ENCODE peak calls at places on chromosomes 13 and 19, in six cellular contexts. V, O, I, U, R and Z are unnamed samples.

GRCh38 chr19:2332341-2333026 is 4.0 kb downstream of the SPPL2B start:
- DNase-seq in R (no peak), U (no peak), I (no peak), O (peak), V (no peak), Z (peak)

GRCh38 chr13:100526299-100527030 is 62.1 kb downstream of the GGACT start:
- DNase-seq in U (no peak), O (no peak), I (no peak), V (no peak), R (no peak), Z (no peak)

GRCh38 chr19:47352095-47352494 is 3.0 kb downstream of the DHX34 start:
- DNase-seq in I (no peak), V (no peak), O (no peak), U (no peak), R (no peak), Z (no peak)

GRCh38 chr13:31594056-31594455 is 145.3 kb upstream of the RXFP2 start:
- DNase-seq in U (no peak), V (no peak), I (no peak), R (no peak), O (no peak), Z (no peak)

GRCh38 chr13:74136089-74136658 is 2.0 kb upstream of the KLF12 start:
- DNase-seq in I (no peak), V (no peak), U (no peak), R (peak), O (no peak), Z (no peak)

GRCh38 chr19:47247308-47247990 is 8.9 kb upstream of the CCDC9 start:
- DNase-seq in R (peak), U (peak), O (no peak), I (peak), V (peak), Z (peak)

GRCh38 chr19:55027472-55028337 is 10.4 kb downstream of the GP6 start:
- DNase-seq in O (no peak), I (no peak), U (peak), V (peak), R (no peak), Z (peak)

GRCh38 chr13:99432637-99433542 is 68.4 kb upstream of the TM9SF2 start:
- DNase-seq in I (peak), V (peak), R (peak), U (no peak), O (peak), Z (peak)

GRCh38 chr19:39362682-39363657 is 20.7 kb downstream of the SAMD4B start:
- DNase-seq in V (no peak), R (peak), I (no peak), O (no peak), U (no peak), Z (no peak)

GRCh38 chr19:39411006-39411831 is 1.2 kb upstream of the PLEKHG2 start:
- DNase-seq in O (no peak), V (peak), U (no peak), I (no peak), R (no peak), Z (peak)

GRCh38 chr13:39765801-39766463 is 110.5 kb downstream of the COG6 start:
- DNase-seq in I (no peak), V (no peak), U (no peak), O (no peak), R (peak), Z (peak)

GRCh38 chr13:92537485-92537884 is 689.1 kb upstream of the GPC6 start:
- DNase-seq in R (no peak), I (no peak), U (no peak), O (no peak), V (no peak), Z (no peak)

GRCh38 chr13:106095919-106096318 is 439.5 kb downstream of the EFNB2 start:
- DNase-seq in V (no peak), U (no peak), I (no peak), O (no peak), R (no peak), Z (no peak)

GRCh38 chr19:22619371-22619770 is 14.8 kb upstream of the ZNF492 start:
- DNase-seq in R (no peak), O (no peak), V (no peak), U (no peak), I (no peak), Z (no peak)

GRCh38 chr19:36266375-36266961 is 51.6 kb downstream of the ZNF146 start:
- DNase-seq in U (peak), V (no peak), R (no peak), I (no peak), O (no peak), Z (no peak)

GRCh38 chr19:1619094-1619439 is 13.8 kb upstream of the UQCR11 start:
- DNase-seq in R (no peak), V (no peak), U (no peak), I (no peak), O (no peak), Z (no peak)

GRCh38 chr13:39422845-39423565 is 180.0 kb downstream of the LHFPL6 start:
- DNase-seq in R (no peak), I (no peak), O (no peak), U (no peak), V (no peak), Z (peak)

GRCh38 chr19:46019270-46019669 is 3.6 kb downstream of the PGLYRP1 start:
- DNase-seq in U (no peak), I (no peak), V (no peak), O (no peak), R (no peak), Z (no peak)

GRCh38 chr19:5926641-5927438 is 12.8 kb downstream of the CAPS start:
- DNase-seq in R (no peak), U (no peak), V (no peak), O (no peak), I (no peak), Z (no peak)

GRCh38 chr19:12035220-12036172 is at the start of gene ZNF433:
- DNase-seq in R (peak), O (no peak), U (peak), V (peak), I (no peak), Z (no peak)

GRCh38 chr13:66114127-66114526 is 1116.0 kb downstream of the PCDH9 start:
- DNase-seq in O (no peak), R (no peak), U (no peak), I (no peak), V (no peak), Z (no peak)

GRCh38 chr19:16371540-16371986 is 46.9 kb downstream of the KLF2 start:
- DNase-seq in U (peak), V (no peak), R (no peak), O (peak), I (no peak), Z (peak)

GRCh38 chr19:29855087-29855486 is 43.3 kb downstream of the CCNE1 start:
- DNase-seq in V (no peak), U (no peak), R (no peak), I (no peak), O (no peak), Z (no peak)

GRCh38 chr19:47699360-47699917 is 13.8 kb upstream of the EHD2 start:
- DNase-seq in I (peak), U (peak), R (peak), O (no peak), V (peak), Z (peak)

GRCh38 chr13:51148223-51148951 is 37.3 kb upstream of the C13orf42 start:
- DNase-seq in U (no peak), I (no peak), V (no peak), R (peak), O (no peak), Z (no peak)

GRCh38 chr19:32652893-32653625 is 21.9 kb downstream of the ANKRD27 start:
- DNase-seq in U (no peak), V (no peak), O (no peak), R (peak), I (no peak), Z (no peak)

GRCh38 chr13:95099541-95099940 is 201.7 kb downstream of the ABCC4 start:
- DNase-seq in V (peak), I (peak), O (no peak), R (peak), U (no peak), Z (no peak)

GRCh38 chr13:20977394-20977793 is 74.8 kb upstream of the XPO4 start:
- DNase-seq in V (no peak), I (no peak), R (no peak), U (no peak), O (no peak), Z (peak)

GRCh38 chr19:18847516-18848463 is 16.0 kb downstream of the UPF1 start:
- DNase-seq in I (no peak), V (no peak), O (no peak), R (no peak), U (no peak), Z (no peak)

GRCh38 chr13:44243198-44243852 is 130.3 kb upstream of the SERP2 start:
- DNase-seq in R (peak), U (peak), V (peak), O (no peak), I (no peak), Z (peak)
- TF ChIP-seq CTCF in R (peak), U (peak), V (peak), O (peak), I (no peak), Z (peak)

GRCh38 chr19:35246466-35247096 is 2.2 kb upstream of the LSR start:
- DNase-seq in O (no peak), R (no peak), V (no peak), U (no peak), I (no peak), Z (no peak)

GRCh38 chr19:35249146-35249847 is 495 bp downstream of the LSR start:
- DNase-seq in O (no peak), V (no peak), R (no peak), I (peak), U (peak), Z (no peak)

GRCh38 chr19:35249848-35250711 is 1.3 kb downstream of the LSR start:
- DNase-seq in V (no peak), R (no peak), U (no peak), I (no peak), O (no peak), Z (no peak)

GRCh38 chr19:35247526-35248309 is 1.1 kb upstream of the LSR start:
- DNase-seq in O (peak), R (no peak), I (peak), U (peak), V (peak), Z (no peak)

DNA sequence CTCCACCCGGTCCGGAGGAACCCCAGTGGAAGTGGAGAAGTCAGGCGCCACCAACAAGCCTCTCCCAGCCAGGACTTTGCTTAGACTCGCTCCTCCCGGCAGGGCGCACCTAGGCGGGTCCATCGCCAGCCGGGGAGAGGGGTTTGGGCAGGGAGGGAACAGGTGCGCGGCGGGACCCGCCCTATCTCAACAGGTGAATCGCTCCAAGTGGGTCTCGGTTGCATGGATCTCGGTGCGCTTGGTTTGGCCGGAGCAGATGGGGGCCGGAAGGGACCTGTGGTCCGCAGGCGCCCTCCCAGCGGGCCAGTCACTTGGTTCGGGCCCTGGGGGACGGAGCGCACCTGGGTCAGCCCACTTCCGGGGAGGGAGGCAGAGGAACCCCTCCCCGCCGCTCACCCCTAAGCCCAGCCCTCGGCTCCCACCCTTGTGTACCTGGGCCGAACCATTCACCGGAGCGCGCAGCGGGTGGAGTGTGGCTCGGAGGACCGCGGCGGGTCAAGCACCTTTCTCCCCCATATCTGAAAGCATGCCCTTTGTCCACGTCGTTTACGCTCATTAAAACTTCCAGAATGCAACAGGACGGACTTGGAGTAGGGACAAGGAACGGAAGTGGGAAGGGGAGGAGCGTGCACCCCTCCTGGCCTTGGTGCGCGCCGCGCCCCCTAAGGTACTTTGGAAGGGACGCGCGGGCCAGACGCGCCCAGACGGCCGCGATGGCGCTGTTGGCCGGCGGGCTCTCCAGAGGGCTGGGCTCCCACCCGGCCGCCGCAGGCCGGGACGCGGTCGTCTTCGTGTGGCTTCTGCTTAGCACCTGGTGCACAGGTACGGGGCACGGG is at the start of gene LSR:
- DNase-seq in R (no peak), U (peak), V (peak), O (peak), I (peak), Z (no peak)
- TF ChIP-seq MYC in R (no peak), U (no peak), V (peak), O (no peak), I (no peak), Z (no peak)

GRCh38 chr13:33931397-33931987 is 113.5 kb downstream of the RFC3 start:
- DNase-seq in V (peak), R (peak), U (peak), O (peak), I (peak), Z (peak)
- TF ChIP-seq CTCF in V (peak), R (no peak), U (peak), O (peak), I (peak), Z (peak)

GRCh38 chr13:60020288-60020687 is 143.4 kb downstream of the DIAPH3 start:
- DNase-seq in R (no peak), O (no peak), U (no peak), I (no peak), V (no peak), Z (no peak)

GRCh38 chr13:60018536-60018935 is 145.2 kb downstream of the DIAPH3 start:
- DNase-seq in V (no peak), I (no peak), R (no peak), O (no peak), U (no peak), Z (no peak)

GRCh38 chr13:60016229-60016628 is 147.5 kb downstream of the DIAPH3 start:
- DNase-seq in O (no peak), U (no peak), I (no peak), V (no peak), R (no peak), Z (no peak)

GRCh38 chr13:60019119-60019993 is 144.4 kb downstream of the DIAPH3 start:
- DNase-seq in O (peak), V (peak), U (no peak), R (no peak), I (no peak), Z (peak)
- TF ChIP-seq MYC in O (no peak), V (no peak), U (no peak), R (no peak), I (no peak), Z (no peak)

GRCh38 chr19:10260141-10260584 is 8.1 kb downstream of the MRPL4 start:
- DNase-seq in I (no peak), R (no peak), U (no peak), O (no peak), V (peak), Z (peak)
- TF ChIP-seq CTCF in I (no peak), R (no peak), U (no peak), O (no peak), V (no peak), Z (peak)

GRCh38 chr13:97826421-97826965 is 127.0 kb upstream of the IPO5 start:
- DNase-seq in I (no peak), V (no peak), U (no peak), O (no peak), R (no peak), Z (no peak)
- TF ChIP-seq MYC in I (no peak), V (no peak), U (no peak), O (no peak), R (no peak), Z (no peak)